ENCODE peak calls at places on chromosomes 5 and 9, in five cellular contexts. I is neural progenitor cell, M is SK-N-SH, D is PC-3, O is OCI-LY7. J is an unnamed sample.
A peak's percentile ranks its signal among the peaks of the same experiment; 100 is the strongest.

GRCh38 chr5:609088-609370 is 3.1 kb upstream of the CEP72 start:
- DNase-seq in I (no peak), M (no peak), D (no peak), O (no peak), J (no peak)

GRCh38 chr5:13625616-13626198 is 318.8 kb downstream of the DNAH5 start:
- DNase-seq in I (no peak), M (no peak), D (peak; percentile 25), O (no peak), J (no peak)

GRCh38 chr5:15702102-15702501 is 202.1 kb downstream of the FBXL7 start:
- DNase-seq in I (no peak), M (no peak), D (no peak), O (no peak), J (peak; percentile 33)

GRCh38 chr5:67453526-67453925 is 256.9 kb upstream of the CD180 start:
- DNase-seq in I (no peak), M (no peak), D (no peak), O (no peak), J (no peak)

GRCh38 chr5:135446615-135447014 is 533 bp downstream of the DCANP1 start:
- DNase-seq in I (no peak), M (no peak), D (no peak), O (no peak), J (no peak)

GRCh38 chr9:104144336-104144735 is 50.2 kb downstream of the SMC2 start:
- DNase-seq in I (no peak), M (no peak), D (peak; percentile 50), O (no peak), J (no peak)

GRCh38 chr5:96880402-96881164 is 4.3 kb downstream of the ERAP2 start:
- DNase-seq in I (no peak), M (no peak), D (peak; percentile 77), O (no peak), J (no peak)

GRCh38 chr9:112031400-112031799 is 134.8 kb downstream of the UGCG start:
- DNase-seq in I (no peak), M (no peak), D (no peak), O (no peak), J (no peak)

GRCh38 chr9:92963831-92964606 is 16.7 kb downstream of the FGD3 start:
- DNase-seq in I (no peak), M (no peak), D (no peak), O (peak; percentile 93), J (no peak)

DNA sequence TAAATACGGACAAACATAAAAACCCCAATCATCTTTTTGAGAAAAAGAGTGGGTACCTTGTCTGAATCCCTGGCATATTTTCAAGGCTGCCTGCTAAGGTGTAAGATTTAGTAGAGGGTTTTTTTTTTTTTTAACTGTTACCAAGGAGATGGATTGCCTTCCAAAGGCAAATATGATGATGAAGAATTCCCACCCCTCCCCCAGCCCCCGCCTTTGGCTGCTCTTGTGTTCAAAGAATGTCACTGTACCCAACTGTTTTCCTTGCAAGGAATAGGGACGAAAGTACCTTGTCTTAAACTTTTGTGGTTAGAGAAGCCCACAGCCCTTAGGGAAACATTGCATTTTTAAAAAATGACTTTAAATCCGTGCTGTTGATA is 31.3 kb downstream of the ARHGAP26 start:
- DNase-seq in I (no peak), M (no peak), D (no peak), O (no peak), J (no peak)
- H3K4me1 ChIP-seq in I (peaks cover 8% of the 10 kb centered on the region), M (no peaks in the 10 kb centered on the region), D (no peaks in the 10 kb centered on the region), O (peaks cover 35% of the 10 kb centered on the region), J (peaks cover 19% of the 10 kb centered on the region)

GRCh38 chr5:172777381-172778222 is 6.6 kb upstream of the DUSP1 start:
- DNase-seq in I (no peak), M (no peak), D (peak; percentile 94), O (peak; percentile 53), J (no peak)
- TF ChIP-seq CTCF in I (no peak), M (no peak), D (no peak), O (no peak), J (no peak)

DNA sequence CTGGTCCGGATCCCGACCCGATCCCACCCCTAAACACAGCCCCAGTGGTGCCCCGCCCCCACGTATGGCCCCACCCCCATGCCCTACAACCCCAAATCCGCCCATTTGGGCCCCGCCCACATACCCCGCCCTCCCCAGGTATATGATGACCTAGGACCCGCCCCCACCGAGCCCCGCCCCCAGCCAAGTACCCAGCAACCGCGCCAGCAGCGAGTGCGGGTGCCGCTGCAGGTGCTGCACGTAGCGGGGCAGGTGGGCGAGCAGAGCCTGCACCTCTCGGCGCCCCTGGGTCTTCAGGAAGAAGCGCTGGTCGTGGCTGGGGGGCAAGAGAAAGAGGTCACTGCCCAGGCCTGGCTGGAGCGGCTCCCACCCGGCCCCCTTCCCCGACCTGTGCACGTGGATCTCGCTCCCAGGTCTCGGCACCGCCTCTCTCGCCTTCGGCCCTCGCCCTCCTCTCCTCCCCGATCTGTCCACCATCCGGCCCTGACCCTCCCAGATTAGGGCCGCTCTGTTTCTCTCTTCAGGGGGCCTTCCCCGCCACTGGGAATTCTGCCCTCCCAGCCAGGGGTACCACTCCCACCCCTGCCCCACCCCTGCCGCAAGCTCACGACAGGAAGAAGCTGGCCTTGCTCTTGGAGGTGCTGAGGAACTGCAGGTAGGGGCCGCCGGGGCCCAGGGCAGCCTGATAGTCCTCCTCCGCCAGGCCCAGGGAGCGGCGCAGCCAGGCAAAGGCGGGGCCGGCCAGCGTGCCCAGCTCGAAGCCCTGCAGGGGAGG is 2.9 kb downstream of the PIP5KL1 start:
- DNase-seq in I (peak; percentile 86), M (no peak), D (peak; percentile 50), O (peak; percentile 72), J (peak; percentile 97)
- TF ChIP-seq EZH2phosphoT487 in I (no peak), M (no peak), D (no peak), O (no peak), J (no peak)

DNA sequence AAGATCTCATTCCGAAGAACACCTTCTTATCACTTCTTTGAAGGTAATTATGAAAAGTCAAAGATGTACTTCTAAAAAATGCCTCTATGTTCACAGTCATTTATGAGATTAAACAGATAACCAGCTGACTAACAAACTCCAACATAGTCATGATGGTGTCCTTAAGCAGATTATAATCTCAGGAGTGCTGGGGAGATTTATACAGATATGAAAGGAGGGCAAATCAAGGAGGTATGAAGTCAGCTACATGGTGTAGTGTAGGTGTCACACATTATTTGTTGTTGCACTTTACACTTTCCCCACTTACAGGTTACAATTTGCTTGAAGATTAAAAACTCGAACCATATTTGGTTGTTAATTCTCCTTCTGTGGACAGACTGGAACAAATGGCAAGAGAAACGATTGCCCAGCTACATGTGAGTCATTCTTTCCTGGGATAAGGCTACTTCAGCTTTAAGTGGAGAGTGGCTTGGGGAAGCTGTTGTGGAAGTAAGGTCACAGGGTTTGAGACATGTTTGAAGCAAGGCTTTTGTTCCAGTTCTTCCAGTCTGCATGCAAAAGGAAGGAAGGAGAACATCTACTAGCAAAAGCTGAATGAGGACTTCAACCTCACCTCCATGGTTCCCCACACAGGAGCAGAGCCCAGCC is 320.1 kb downstream of the ADGRV1 start:
- DNase-seq in I (no peak), M (no peak), D (peak; percentile 59), O (no peak), J (no peak)
- H3K4me1 ChIP-seq in I (peaks cover 46% of the 10 kb centered on the region), M (no peaks in the 10 kb centered on the region), D (peaks cover 10% of the 10 kb centered on the region), O (no peaks in the 10 kb centered on the region), J (peaks cover 40% of the 10 kb centered on the region)

DNA sequence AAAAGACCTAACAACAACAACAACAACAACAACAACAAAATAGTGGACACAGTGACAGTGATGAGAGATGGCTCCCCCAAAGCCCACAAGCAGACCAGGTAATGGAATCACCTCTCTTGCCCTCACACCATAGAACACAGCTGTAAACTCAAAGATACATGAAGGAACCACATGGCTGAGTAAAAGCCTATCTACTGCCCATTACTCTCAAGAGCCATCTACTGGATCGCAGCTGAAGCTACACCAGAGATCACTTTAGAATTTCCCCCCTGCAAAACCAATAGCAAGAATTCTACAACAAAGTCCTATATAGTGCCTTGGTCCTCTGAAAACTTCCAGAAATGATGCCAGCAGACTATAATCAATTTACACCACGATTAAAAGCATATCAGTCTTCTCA is 1537.6 kb upstream of the CDH9 start:
- DNase-seq in I (peak; percentile 5), M (no peak), D (peak; percentile 54), O (peak; percentile 12), J (peak; percentile 66)
- TF ChIP-seq CTCF in I (peak; percentile 48), M (peak; percentile 39), D (peak; percentile 73), O (peak; percentile 30), J (peak; percentile 74)

J was measured in GM23338.